ENCODE peak calls at places on chromosome X, in ten cellular contexts. One of them, this sample, is unnamed.

GRCh38 chrX:45524805-45525204 is 324.1 kb upstream of the DIPK2B start:
- DNase-seq in A549: no peak
- DNase-seq in Karpas-422: no peak
- DNase-seq in iPS DF 6.9: no peak
- DNase-seq in coronary artery: no peak
- DNase-seq in psoas muscle: no peak
- DNase-seq in CD8-positive, alpha-beta memory T cell: no peak
- DNase-seq in epithelial cell of prostate: no peak
- DNase-seq in dorsolateral prefrontal cortex: no peak
- DNase-seq in ovary: no peak
- DNase-seq in this sample: no peak

GRCh38 chrX:108257556-108257955 is 166.0 kb downstream of the ATG4A start:
- DNase-seq in A549: no peak
- DNase-seq in Karpas-422: no peak
- DNase-seq in iPS DF 6.9: no peak
- DNase-seq in coronary artery: no peak
- DNase-seq in psoas muscle: no peak
- DNase-seq in CD8-positive, alpha-beta memory T cell: no peak
- DNase-seq in epithelial cell of prostate: no peak
- DNase-seq in dorsolateral prefrontal cortex: no peak
- DNase-seq in ovary: no peak
- DNase-seq in this sample: no peak

GRCh38 chrX:31266172-31267076 is 194.6 kb upstream of the FTHL17 start:
- DNase-seq in A549: no peak
- DNase-seq in Karpas-422: no peak
- DNase-seq in iPS DF 6.9: no peak
- DNase-seq in coronary artery: no peak
- DNase-seq in psoas muscle: peak
- DNase-seq in CD8-positive, alpha-beta memory T cell: no peak
- DNase-seq in epithelial cell of prostate: no peak
- DNase-seq in dorsolateral prefrontal cortex: peak
- DNase-seq in ovary: peak
- DNase-seq in this sample: peak

GRCh38 chrX:32778965-32779364 is 432.4 kb downstream of the DMD start:
- DNase-seq in A549: no peak
- DNase-seq in Karpas-422: no peak
- DNase-seq in iPS DF 6.9: no peak
- DNase-seq in coronary artery: no peak
- DNase-seq in psoas muscle: no peak
- DNase-seq in CD8-positive, alpha-beta memory T cell: no peak
- DNase-seq in epithelial cell of prostate: no peak
- DNase-seq in dorsolateral prefrontal cortex: no peak
- DNase-seq in ovary: no peak
- DNase-seq in this sample: no peak

GRCh38 chrX:27796640-27797257 is 11.0 kb upstream of the MAGEB10 start:
- DNase-seq in A549: no peak
- DNase-seq in Karpas-422: no peak
- DNase-seq in iPS DF 6.9: no peak
- DNase-seq in coronary artery: no peak
- DNase-seq in psoas muscle: no peak
- DNase-seq in CD8-positive, alpha-beta memory T cell: no peak
- DNase-seq in epithelial cell of prostate: no peak
- DNase-seq in dorsolateral prefrontal cortex: no peak
- DNase-seq in ovary: no peak
- DNase-seq in this sample: no peak

GRCh38 chrX:19990225-19990518 is 689 bp downstream of the BCLAF3 start:
- DNase-seq in A549: peak
- DNase-seq in Karpas-422: peak
- DNase-seq in iPS DF 6.9: no peak
- DNase-seq in coronary artery: no peak
- DNase-seq in psoas muscle: no peak
- DNase-seq in CD8-positive, alpha-beta memory T cell: no peak
- DNase-seq in epithelial cell of prostate: no peak
- DNase-seq in dorsolateral prefrontal cortex: no peak
- DNase-seq in ovary: no peak
- DNase-seq in this sample: no peak

GRCh38 chrX:47562615-47563243 is 1.7 kb downstream of the ARAF start:
- DNase-seq in A549: no peak
- DNase-seq in Karpas-422: peak
- DNase-seq in iPS DF 6.9: no peak
- DNase-seq in coronary artery: no peak
- DNase-seq in psoas muscle: no peak
- DNase-seq in CD8-positive, alpha-beta memory T cell: no peak
- DNase-seq in epithelial cell of prostate: no peak
- DNase-seq in dorsolateral prefrontal cortex: no peak
- DNase-seq in ovary: no peak
- DNase-seq in this sample: no peak

GRCh38 chrX:39613997-39614679 is 483.6 kb downstream of the BCOR start:
- DNase-seq in A549: no peak
- DNase-seq in Karpas-422: no peak
- DNase-seq in iPS DF 6.9: peak
- DNase-seq in coronary artery: no peak
- DNase-seq in psoas muscle: no peak
- DNase-seq in CD8-positive, alpha-beta memory T cell: no peak
- DNase-seq in epithelial cell of prostate: no peak
- DNase-seq in dorsolateral prefrontal cortex: no peak
- DNase-seq in ovary: no peak
- DNase-seq in this sample: no peak

GRCh38 chrX:40853816-40854123 is 118.4 kb upstream of the MED14 start:
- DNase-seq in A549: no peak
- DNase-seq in Karpas-422: no peak
- DNase-seq in iPS DF 6.9: no peak
- DNase-seq in coronary artery: no peak
- DNase-seq in psoas muscle: no peak
- DNase-seq in CD8-positive, alpha-beta memory T cell: no peak
- DNase-seq in epithelial cell of prostate: no peak
- DNase-seq in dorsolateral prefrontal cortex: no peak
- DNase-seq in ovary: no peak
- DNase-seq in this sample: no peak

GRCh38 chrX:40849906-40850672 is 114.7 kb upstream of the MED14 start:
- DNase-seq in A549: no peak
- DNase-seq in Karpas-422: peak
- DNase-seq in iPS DF 6.9: no peak
- DNase-seq in coronary artery: no peak
- DNase-seq in psoas muscle: no peak
- DNase-seq in CD8-positive, alpha-beta memory T cell: no peak
- DNase-seq in epithelial cell of prostate: no peak
- DNase-seq in dorsolateral prefrontal cortex: no peak
- DNase-seq in ovary: no peak
- DNase-seq in this sample: no peak

GRCh38 chrX:40854242-40854641 is 118.9 kb upstream of the MED14 start:
- DNase-seq in A549: no peak
- DNase-seq in Karpas-422: no peak
- DNase-seq in iPS DF 6.9: no peak
- DNase-seq in coronary artery: no peak
- DNase-seq in psoas muscle: no peak
- DNase-seq in CD8-positive, alpha-beta memory T cell: no peak
- DNase-seq in epithelial cell of prostate: no peak
- DNase-seq in dorsolateral prefrontal cortex: no peak
- DNase-seq in ovary: no peak
- DNase-seq in this sample: no peak

GRCh38 chrX:40853004-40853815 is 117.9 kb upstream of the MED14 start:
- DNase-seq in A549: no peak
- DNase-seq in Karpas-422: no peak
- DNase-seq in iPS DF 6.9: no peak
- DNase-seq in coronary artery: no peak
- DNase-seq in psoas muscle: no peak
- DNase-seq in CD8-positive, alpha-beta memory T cell: no peak
- DNase-seq in epithelial cell of prostate: no peak
- DNase-seq in dorsolateral prefrontal cortex: no peak
- DNase-seq in ovary: no peak
- DNase-seq in this sample: no peak

GRCh38 chrX:40852573-40852972 is 117.2 kb upstream of the MED14 start:
- DNase-seq in A549: no peak
- DNase-seq in Karpas-422: no peak
- DNase-seq in iPS DF 6.9: no peak
- DNase-seq in coronary artery: no peak
- DNase-seq in psoas muscle: no peak
- DNase-seq in CD8-positive, alpha-beta memory T cell: no peak
- DNase-seq in epithelial cell of prostate: no peak
- DNase-seq in dorsolateral prefrontal cortex: no peak
- DNase-seq in ovary: no peak
- DNase-seq in this sample: no peak
- H3K27ac ChIP-seq in A549: no peak
- H3K27ac ChIP-seq in Karpas-422: no peak
- H3K27ac ChIP-seq in iPS DF 6.9: no peak
- H3K27ac ChIP-seq in coronary artery: no peak
- H3K27ac ChIP-seq in psoas muscle: no peak
- H3K27ac ChIP-seq in CD8-positive, alpha-beta memory T cell: no peak
- H3K27ac ChIP-seq in epithelial cell of prostate: no peak
- H3K27ac ChIP-seq in dorsolateral prefrontal cortex: no peak
- H3K27ac ChIP-seq in ovary: no peak
- H3K27ac ChIP-seq in this sample: no peak

GRCh38 chrX:130179579-130180215 is 7.9 kb downstream of the RAB33A start:
- DNase-seq in A549: no peak
- DNase-seq in Karpas-422: no peak
- DNase-seq in iPS DF 6.9: no peak
- DNase-seq in coronary artery: no peak
- DNase-seq in psoas muscle: no peak
- DNase-seq in CD8-positive, alpha-beta memory T cell: peak
- DNase-seq in epithelial cell of prostate: no peak
- DNase-seq in dorsolateral prefrontal cortex: no peak
- DNase-seq in ovary: no peak
- DNase-seq in this sample: no peak

GRCh38 chrX:130176354-130176776 is 4.6 kb downstream of the RAB33A start:
- DNase-seq in A549: no peak
- DNase-seq in Karpas-422: peak
- DNase-seq in iPS DF 6.9: no peak
- DNase-seq in coronary artery: no peak
- DNase-seq in psoas muscle: no peak
- DNase-seq in CD8-positive, alpha-beta memory T cell: no peak
- DNase-seq in epithelial cell of prostate: no peak
- DNase-seq in dorsolateral prefrontal cortex: no peak
- DNase-seq in ovary: no peak
- DNase-seq in this sample: no peak

GRCh38 chrX:130176942-130177341 is 5.2 kb downstream of the RAB33A start:
- DNase-seq in A549: no peak
- DNase-seq in Karpas-422: no peak
- DNase-seq in iPS DF 6.9: no peak
- DNase-seq in coronary artery: no peak
- DNase-seq in psoas muscle: no peak
- DNase-seq in CD8-positive, alpha-beta memory T cell: no peak
- DNase-seq in epithelial cell of prostate: no peak
- DNase-seq in dorsolateral prefrontal cortex: no peak
- DNase-seq in ovary: no peak
- DNase-seq in this sample: no peak

GRCh38 chrX:130174937-130175336 is 3.2 kb downstream of the RAB33A start:
- DNase-seq in A549: no peak
- DNase-seq in Karpas-422: no peak
- DNase-seq in iPS DF 6.9: no peak
- DNase-seq in coronary artery: no peak
- DNase-seq in psoas muscle: no peak
- DNase-seq in CD8-positive, alpha-beta memory T cell: no peak
- DNase-seq in epithelial cell of prostate: no peak
- DNase-seq in dorsolateral prefrontal cortex: no peak
- DNase-seq in ovary: no peak
- DNase-seq in this sample: no peak

DNA sequence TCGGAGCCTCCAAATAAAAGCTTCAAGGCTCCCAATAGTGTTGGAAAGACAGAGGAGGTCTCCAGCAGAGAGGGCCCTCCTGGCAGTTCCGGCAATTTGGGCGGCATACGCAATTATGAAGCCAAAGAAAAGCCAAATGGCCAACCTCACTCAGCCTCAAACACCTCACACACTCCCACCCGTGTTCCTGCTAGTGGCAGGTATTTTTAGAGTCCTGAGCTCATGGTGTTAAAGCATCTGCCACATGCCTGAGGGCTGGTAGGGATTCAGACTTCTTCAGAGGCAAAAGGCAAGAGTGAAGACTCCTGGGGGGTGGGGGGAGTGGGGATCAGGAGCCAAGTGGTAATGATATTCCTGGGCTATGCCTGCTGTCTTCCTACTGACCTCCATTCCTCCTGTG is 7.4 kb downstream of the RAB33A start:
- DNase-seq in A549: no peak
- DNase-seq in Karpas-422: no peak
- DNase-seq in iPS DF 6.9: no peak
- DNase-seq in coronary artery: no peak
- DNase-seq in psoas muscle: no peak
- DNase-seq in CD8-positive, alpha-beta memory T cell: no peak
- DNase-seq in epithelial cell of prostate: no peak
- DNase-seq in dorsolateral prefrontal cortex: peak
- DNase-seq in ovary: no peak
- DNase-seq in this sample: no peak
- H3K27ac ChIP-seq in A549: no peak
- H3K27ac ChIP-seq in Karpas-422: no peak
- H3K27ac ChIP-seq in iPS DF 6.9: no peak
- H3K27ac ChIP-seq in coronary artery: no peak
- H3K27ac ChIP-seq in psoas muscle: no peak
- H3K27ac ChIP-seq in CD8-positive, alpha-beta memory T cell: no peak
- H3K27ac ChIP-seq in epithelial cell of prostate: no peak
- H3K27ac ChIP-seq in dorsolateral prefrontal cortex: peak
- H3K27ac ChIP-seq in ovary: no peak
- H3K27ac ChIP-seq in this sample: peak

GRCh38 chrX:132467029-132467428 is 21.8 kb downstream of the MBNL3 start:
- DNase-seq in A549: no peak
- DNase-seq in Karpas-422: no peak
- DNase-seq in iPS DF 6.9: no peak
- DNase-seq in coronary artery: no peak
- DNase-seq in psoas muscle: no peak
- DNase-seq in CD8-positive, alpha-beta memory T cell: no peak
- DNase-seq in epithelial cell of prostate: no peak
- DNase-seq in dorsolateral prefrontal cortex: no peak
- DNase-seq in ovary: no peak
- DNase-seq in this sample: no peak
- H3K27ac ChIP-seq in A549: no peak
- H3K27ac ChIP-seq in Karpas-422: no peak
- H3K27ac ChIP-seq in iPS DF 6.9: no peak
- H3K27ac ChIP-seq in coronary artery: no peak
- H3K27ac ChIP-seq in psoas muscle: no peak
- H3K27ac ChIP-seq in CD8-positive, alpha-beta memory T cell: no peak
- H3K27ac ChIP-seq in epithelial cell of prostate: no peak
- H3K27ac ChIP-seq in dorsolateral prefrontal cortex: no peak
- H3K27ac ChIP-seq in ovary: no peak
- H3K27ac ChIP-seq in this sample: no peak

GRCh38 chrX:21940356-21940829 is at the start of gene SMS:
- DNase-seq in A549: peak
- DNase-seq in Karpas-422: peak
- DNase-seq in iPS DF 6.9: no peak
- DNase-seq in coronary artery: peak
- DNase-seq in psoas muscle: peak
- DNase-seq in CD8-positive, alpha-beta memory T cell: peak
- DNase-seq in epithelial cell of prostate: peak
- DNase-seq in dorsolateral prefrontal cortex: peak
- DNase-seq in ovary: peak
- DNase-seq in this sample: peak

GRCh38 chrX:21944136-21944615 is 3.7 kb downstream of the SMS start:
- DNase-seq in A549: no peak
- DNase-seq in Karpas-422: no peak
- DNase-seq in iPS DF 6.9: no peak
- DNase-seq in coronary artery: no peak
- DNase-seq in psoas muscle: no peak
- DNase-seq in CD8-positive, alpha-beta memory T cell: no peak
- DNase-seq in epithelial cell of prostate: no peak
- DNase-seq in dorsolateral prefrontal cortex: no peak
- DNase-seq in ovary: no peak
- DNase-seq in this sample: no peak

GRCh38 chrX:21946925-21947641 is 6.6 kb downstream of the SMS start:
- DNase-seq in A549: no peak
- DNase-seq in Karpas-422: no peak
- DNase-seq in iPS DF 6.9: no peak
- DNase-seq in coronary artery: no peak
- DNase-seq in psoas muscle: no peak
- DNase-seq in CD8-positive, alpha-beta memory T cell: no peak
- DNase-seq in epithelial cell of prostate: peak
- DNase-seq in dorsolateral prefrontal cortex: no peak
- DNase-seq in ovary: no peak
- DNase-seq in this sample: no peak

GRCh38 chrX:21947671-21948070 is 7.2 kb downstream of the SMS start:
- DNase-seq in A549: no peak
- DNase-seq in Karpas-422: no peak
- DNase-seq in iPS DF 6.9: no peak
- DNase-seq in coronary artery: no peak
- DNase-seq in psoas muscle: no peak
- DNase-seq in CD8-positive, alpha-beta memory T cell: no peak
- DNase-seq in epithelial cell of prostate: no peak
- DNase-seq in dorsolateral prefrontal cortex: no peak
- DNase-seq in ovary: no peak
- DNase-seq in this sample: no peak

GRCh38 chrX:21943460-21944135 is 3.1 kb downstream of the SMS start:
- DNase-seq in A549: peak
- DNase-seq in Karpas-422: no peak
- DNase-seq in iPS DF 6.9: no peak
- DNase-seq in coronary artery: no peak
- DNase-seq in psoas muscle: no peak
- DNase-seq in CD8-positive, alpha-beta memory T cell: no peak
- DNase-seq in epithelial cell of prostate: peak
- DNase-seq in dorsolateral prefrontal cortex: no peak
- DNase-seq in ovary: no peak
- DNase-seq in this sample: no peak
- H3K27ac ChIP-seq in A549: peak
- H3K27ac ChIP-seq in Karpas-422: no peak
- H3K27ac ChIP-seq in iPS DF 6.9: no peak
- H3K27ac ChIP-seq in coronary artery: peak
- H3K27ac ChIP-seq in psoas muscle: no peak
- H3K27ac ChIP-seq in CD8-positive, alpha-beta memory T cell: no peak
- H3K27ac ChIP-seq in epithelial cell of prostate: peak
- H3K27ac ChIP-seq in dorsolateral prefrontal cortex: no peak
- H3K27ac ChIP-seq in ovary: no peak
- H3K27ac ChIP-seq in this sample: no peak

This sample was measured in right cardiac atrium.